ENCODE peak calls at places on chromosome 1, in five cellular contexts. S is AG10803, W is LNCaP clone FGC, U is BE2C, H is spleen. B is an unnamed sample.
A peak's percentile ranks its signal among the peaks of the same experiment; 100 is the strongest.

GRCh38 chr1:21258331-21259134 is 31.7 kb downstream of the ECE1 start:
- DNase-seq in S (no peak), W (no peak), U (no peak), H (no peak), B (no peak)

GRCh38 chr1:199701731-199702130 is 325.8 kb upstream of the NR5A2 start:
- DNase-seq in S (peak; percentile 64), W (no peak), U (no peak), H (no peak), B (no peak)

GRCh38 chr1:118159578-118159977 is 25.4 kb downstream of the SPAG17 start:
- DNase-seq in S (peak; percentile 27), W (no peak), U (no peak), H (no peak), B (no peak)

GRCh38 chr1:90562892-90563291 is 154.2 kb downstream of the BARHL2 start:
- DNase-seq in S (no peak), W (no peak), U (no peak), H (no peak), B (no peak)

GRCh38 chr1:212526111-212526491 is 82.5 kb upstream of the ATF3 start:
- DNase-seq in S (no peak), W (no peak), U (no peak), H (no peak), B (no peak)

GRCh38 chr1:68231627-68232303 is 558 bp downstream of the WLS start:
- DNase-seq in S (peak; percentile 53), W (no peak), U (peak; percentile 35), H (no peak), B (no peak)

GRCh38 chr1:58844176-58844575 is 60.3 kb upstream of the JUN start:
- DNase-seq in S (no peak), W (no peak), U (no peak), H (no peak), B (no peak)

GRCh38 chr1:227242811-227243682 is 75.2 kb downstream of the CDC42BPA start:
- DNase-seq in S (no peak), W (no peak), U (no peak), H (no peak), B (no peak)

GRCh38 chr1:40818264-40818961 is 34.8 kb downstream of the KCNQ4 start:
- DNase-seq in S (peak; percentile 4), W (no peak), U (no peak), H (peak; percentile 94), B (no peak)

GRCh38 chr1:68653882-68654281 is 157.0 kb upstream of the DEPDC1 start:
- DNase-seq in S (no peak), W (no peak), U (no peak), H (no peak), B (no peak)

GRCh38 chr1:7335224-7335879 is 435.7 kb upstream of the VAMP3 start:
- DNase-seq in S (no peak), W (no peak), U (no peak), H (no peak), B (no peak)

GRCh38 chr1:162476620-162477019 is 21.0 kb upstream of the UHMK1 start:
- DNase-seq in S (no peak), W (no peak), U (no peak), H (no peak), B (no peak)

GRCh38 chr1:53902235-53902920 is 8.4 kb downstream of the DIO1 start:
- DNase-seq in S (no peak), W (no peak), U (no peak), H (no peak), B (no peak)

GRCh38 chr1:40308036-40308727 is 8.9 kb downstream of the COL9A2 start:
- DNase-seq in S (no peak), W (no peak), U (no peak), H (no peak), B (no peak)

GRCh38 chr1:215192306-215192705 is 109.8 kb downstream of the KCNK2 start:
- DNase-seq in S (peak; percentile 86), W (no peak), U (no peak), H (no peak), B (no peak)

GRCh38 chr1:70745199-70745598 is 302.4 kb downstream of the PTGER3 start:
- DNase-seq in S (no peak), W (no peak), U (peak; percentile 8), H (no peak), B (no peak)
- TF ChIP-seq CTCF in S (peak; percentile 59), W (peak; percentile 48), U (peak; percentile 40), H (no peak), B (peak; percentile 56)

DNA sequence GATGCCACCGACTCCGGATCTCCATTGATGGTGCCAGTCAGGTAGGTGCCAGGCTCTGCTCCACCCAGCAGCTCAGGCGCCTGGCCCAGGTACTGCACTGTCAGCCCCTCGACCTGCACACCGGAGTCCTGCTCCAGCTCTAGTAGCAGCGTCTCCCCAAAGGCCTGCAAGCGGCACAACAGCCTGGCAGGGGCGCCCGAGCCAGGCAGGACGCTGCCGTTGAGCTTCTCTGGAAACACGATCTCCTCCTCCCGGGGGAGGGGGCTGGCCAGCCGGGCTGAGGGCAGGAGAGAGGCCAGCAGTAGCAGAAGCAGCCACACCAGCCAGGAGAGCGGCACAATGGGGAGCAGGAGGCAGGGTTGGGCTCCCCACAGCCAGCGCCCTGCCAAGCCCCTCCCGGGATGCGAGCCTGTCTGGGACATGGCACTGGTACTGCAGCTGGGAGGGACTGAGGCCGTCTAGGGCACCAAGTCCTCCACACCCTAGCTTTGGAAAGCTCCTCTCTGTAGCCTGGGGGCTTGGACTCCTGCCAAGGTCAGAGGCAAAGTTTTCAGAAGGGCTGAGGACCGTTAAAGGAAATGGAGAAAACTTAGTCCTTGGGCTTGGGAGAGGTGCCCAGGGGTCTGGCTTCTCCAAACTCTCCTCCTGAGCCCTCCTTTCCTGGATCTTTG is 513 bp downstream of the ADAMTS4 start:
- DNase-seq in S (peak; percentile 41), W (no peak), U (peak; percentile 71), H (peak; percentile 77), B (no peak)
- TF ChIP-seq CTCF in S (no peak), W (no peak), U (no peak), H (no peak), B (no peak)

GRCh38 chr1:55062801-55063561 is 23.6 kb downstream of the PCSK9 start:
- DNase-seq in S (no peak), W (no peak), U (no peak), H (no peak), B (no peak)

GRCh38 chr1:55061706-55062321 is 22.5 kb downstream of the PCSK9 start:
- DNase-seq in S (no peak), W (no peak), U (no peak), H (no peak), B (no peak)

GRCh38 chr1:55064071-55064581 is 24.8 kb downstream of the PCSK9 start:
- DNase-seq in S (peak; percentile 8), W (no peak), U (peak; percentile 40), H (peak; percentile 58), B (no peak)

GRCh38 chr1:55064861-55065263 is 25.5 kb downstream of the PCSK9 start:
- DNase-seq in S (peak; percentile 76), W (peak; percentile 67), U (no peak), H (no peak), B (no peak)

DNA sequence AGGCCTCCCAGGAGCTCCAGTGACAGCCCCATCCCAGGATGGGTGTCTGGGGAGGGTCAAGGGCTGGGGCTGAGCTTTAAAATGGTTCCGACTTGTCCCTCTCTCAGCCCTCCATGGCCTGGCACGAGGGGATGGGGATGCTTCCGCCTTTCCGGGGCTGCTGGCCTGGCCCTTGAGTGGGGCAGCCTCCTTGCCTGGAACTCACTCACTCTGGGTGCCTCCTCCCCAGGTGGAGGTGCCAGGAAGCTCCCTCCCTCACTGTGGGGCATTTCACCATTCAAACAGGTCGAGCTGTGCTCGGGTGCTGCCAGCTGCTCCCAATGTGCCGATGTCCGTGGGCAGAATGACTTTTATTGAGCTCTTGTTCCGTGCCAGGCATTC is 24.2 kb downstream of the PCSK9 start:
- DNase-seq in S (no peak), W (no peak), U (no peak), H (no peak), B (no peak)
- TF ChIP-seq CTCF in S (no peak), W (no peak), U (no peak), H (no peak), B (no peak)

GRCh38 chr1:153549741-153550397 is 811 bp upstream of the S100A3 start:
- DNase-seq in S (no peak), W (no peak), U (no peak), H (peak; percentile 43), B (no peak)
- TF ChIP-seq CTCF in S (no peak), W (no peak), U (no peak), H (no peak), B (no peak)

DNA sequence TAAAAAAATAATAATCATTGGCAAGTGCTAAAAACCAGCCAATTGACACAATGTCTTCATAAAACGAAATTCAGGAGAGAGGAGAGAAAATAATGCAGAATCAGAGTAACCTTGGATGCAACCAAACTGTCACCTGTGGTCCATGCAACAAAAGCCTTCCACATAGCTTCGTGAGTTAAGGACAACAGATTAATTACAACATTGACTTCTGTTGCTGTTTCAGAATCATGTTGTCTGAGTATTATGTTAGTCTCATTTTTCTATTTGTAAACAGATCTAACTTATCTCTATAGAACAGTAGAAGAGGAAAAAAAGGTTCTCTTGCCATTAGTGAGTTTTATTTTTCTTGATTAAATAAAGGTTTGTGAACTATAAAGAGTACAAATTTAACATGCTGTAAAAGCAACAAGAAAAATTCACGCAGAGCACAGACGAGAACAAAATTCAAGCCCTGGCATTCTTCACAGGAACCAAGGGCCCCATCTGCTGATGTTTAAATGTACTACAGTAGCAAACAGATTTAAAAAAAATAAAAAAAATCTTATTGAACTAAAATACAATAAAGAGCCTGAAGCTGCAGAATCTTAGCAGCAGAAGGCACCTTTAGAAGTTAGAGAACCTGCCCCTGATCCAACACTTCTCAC is 381.1 kb upstream of the PKN2 start:
- DNase-seq in S (peak; percentile 43), W (peak; percentile 0), U (peak; percentile 22), H (no peak), B (no peak)
- TF ChIP-seq CTCF in S (peak; percentile 59), W (peak; percentile 59), U (peak; percentile 48), H (peak; percentile 22), B (peak; percentile 79)